ENCODE peak calls at places on chromosomes 12 and 14, in five cellular contexts. X, B, K, D and S are unnamed samples.

GRCh38 chr14:28949503-28949902 is 182.9 kb downstream of the FOXG1 start:
- DNase-seq in X (no peak), B (no peak), K (no peak), D (no peak), S (no peak)

GRCh38 chr12:115998119-115998633 is 279.3 kb downstream of the MED13L start:
- DNase-seq in X (peak), B (peak), K (peak), D (peak), S (peak)

GRCh38 chr12:130179191-130179590 is 16.9 kb downstream of the FZD10 start:
- DNase-seq in X (no peak), B (no peak), K (no peak), D (no peak), S (no peak)

GRCh38 chr12:42568952-42569916 is 20.3 kb downstream of the PRICKLE1 start:
- DNase-seq in X (no peak), B (peak), K (peak), D (no peak), S (peak)

GRCh38 chr14:75476274-75476995 is 45.8 kb upstream of the BATF start:
- DNase-seq in X (peak), B (no peak), K (no peak), D (no peak), S (no peak)

GRCh38 chr14:75138492-75138891 is 11.6 kb upstream of the NEK9 start:
- DNase-seq in X (no peak), B (no peak), K (no peak), D (no peak), S (no peak)

GRCh38 chr12:4164591-4165558 is 108.7 kb upstream of the CCND2 start:
- DNase-seq in X (no peak), B (no peak), K (peak), D (peak), S (peak)

GRCh38 chr12:115449526-115449925 is 765.6 kb upstream of the TBX3 start:
- DNase-seq in X (no peak), B (no peak), K (no peak), D (no peak), S (no peak)

GRCh38 chr14:101858791-101859537 is 97.5 kb downstream of the PPP2R5C start:
- DNase-seq in X (no peak), B (no peak), K (no peak), D (no peak), S (no peak)

GRCh38 chr14:35331605-35332516 is 39.7 kb downstream of the PSMA6 start:
- DNase-seq in X (no peak), B (peak), K (peak), D (no peak), S (peak)

GRCh38 chr14:85853996-85854526 is 324.1 kb downstream of the FLRT2 start:
- DNase-seq in X (no peak), B (no peak), K (peak), D (no peak), S (no peak)

GRCh38 chr12:118060301-118061010 is 523 bp downstream of the WSB2 start:
- DNase-seq in X (peak), B (no peak), K (no peak), D (peak), S (peak)

GRCh38 chr12:84627582-84627981 is 285.0 kb downstream of the SLC6A15 start:
- DNase-seq in X (no peak), B (no peak), K (no peak), D (no peak), S (no peak)

GRCh38 chr14:61561657-61562276 is 133.5 kb upstream of the HIF1A start:
- DNase-seq in X (no peak), B (peak), K (peak), D (no peak), S (no peak)

GRCh38 chr12:7090222-7090998 is 1.8 kb downstream of the C1R start:
- DNase-seq in X (peak), B (no peak), K (peak), D (no peak), S (no peak)

GRCh38 chr12:14256139-14256538 is 109.3 kb upstream of the ATF7IP start:
- DNase-seq in X (no peak), B (no peak), K (peak), D (no peak), S (peak)

GRCh38 chr12:49233842-49234526 is 30.9 kb upstream of the TUBA1C start:
- DNase-seq in X (peak), B (no peak), K (no peak), D (peak), S (peak)

GRCh38 chr14:47276931-47277330 is 398.5 kb downstream of the MDGA2 start:
- DNase-seq in X (no peak), B (no peak), K (no peak), D (no peak), S (no peak)

DNA sequence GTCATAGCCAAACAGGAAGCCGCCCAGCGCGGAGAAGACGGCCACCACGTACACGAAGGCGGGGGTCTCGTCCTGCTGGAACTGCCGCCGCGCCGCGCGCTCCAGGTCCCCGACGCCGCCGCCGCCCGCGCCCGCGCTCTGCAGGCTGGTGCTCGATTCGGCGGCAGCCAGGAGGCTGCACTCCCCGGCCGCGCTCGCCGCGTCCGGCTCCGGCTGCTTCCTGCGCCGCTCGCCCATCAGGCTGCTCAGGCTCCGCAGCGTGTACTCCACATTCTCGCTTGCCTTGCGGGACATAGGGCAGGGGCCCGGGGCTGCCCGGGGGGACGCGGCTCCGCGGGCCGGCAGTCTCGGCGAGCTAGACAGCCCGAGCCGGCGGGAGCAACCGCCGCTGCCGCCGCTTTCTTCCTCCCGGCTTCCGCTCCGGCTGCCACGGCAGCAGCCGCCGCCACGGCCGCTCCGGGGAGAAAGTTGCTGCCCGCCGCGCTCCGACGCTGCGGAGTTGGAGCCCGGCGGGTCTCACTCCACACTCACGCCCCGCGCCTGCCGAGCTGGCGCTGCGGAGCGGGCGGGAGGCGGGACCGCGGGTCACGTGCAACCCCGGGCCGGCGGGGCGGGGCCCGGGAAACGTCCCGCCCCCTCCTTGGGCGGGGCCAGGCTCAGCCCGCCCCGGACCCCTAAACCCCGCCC is at the start of gene SLC2A13:
- DNase-seq in X (peak), B (peak), K (peak), D (peak), S (peak)
- H3K4me3 ChIP-seq in X (peak), B (peak), K (peak), D (peak), S (peak)

DNA sequence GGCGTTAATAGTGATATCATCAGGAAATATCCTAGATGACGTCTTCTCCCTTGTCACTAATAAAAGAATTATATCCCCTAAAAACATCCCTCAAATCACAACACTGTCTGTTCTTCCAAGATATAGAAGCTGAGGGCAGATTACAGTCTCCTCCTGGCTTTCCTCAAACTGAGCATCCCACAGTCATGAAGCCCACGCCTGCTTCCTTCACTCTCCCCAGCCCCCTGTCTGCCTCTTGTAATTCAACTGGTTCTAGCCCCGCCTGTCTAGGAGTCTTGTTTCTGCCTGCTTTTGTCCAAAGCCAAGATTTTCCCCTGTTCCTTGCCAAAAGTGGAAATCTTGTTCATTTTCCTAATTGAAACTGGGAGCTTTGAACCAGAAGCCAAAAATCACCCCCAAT is 36.0 kb upstream of the PWP1 start:
- DNase-seq in X (no peak), B (no peak), K (no peak), D (no peak), S (no peak)
- H3K4me3 ChIP-seq in X (no peak), B (no peak), K (no peak), D (no peak), S (no peak)

GRCh38 chr12:122031342-122032216 is 9.9 kb downstream of the BCL7A start:
- DNase-seq in X (peak), B (no peak), K (peak), D (no peak), S (peak)

GRCh38 chr12:122035292-122035691 is 13.6 kb downstream of the BCL7A start:
- DNase-seq in X (no peak), B (no peak), K (no peak), D (no peak), S (no peak)

GRCh38 chr12:122032570-122032969 is 10.9 kb downstream of the BCL7A start:
- DNase-seq in X (no peak), B (no peak), K (no peak), D (no peak), S (no peak)

GRCh38 chr12:122040579-122041386 is 19.1 kb downstream of the BCL7A start:
- DNase-seq in X (no peak), B (no peak), K (no peak), D (no peak), S (no peak)

GRCh38 chr12:122036153-122036552 is 14.5 kb downstream of the BCL7A start:
- DNase-seq in X (no peak), B (no peak), K (no peak), D (no peak), S (no peak)
- H3K4me3 ChIP-seq in X (no peak), B (no peak), K (no peak), D (no peak), S (no peak)

GRCh38 chr14:68795602-68796417 is 2.9 kb upstream of the ZFP36L1 start:
- DNase-seq in X (peak), B (no peak), K (peak), D (peak), S (peak)

GRCh38 chr14:68796418-68797101 is 3.7 kb upstream of the ZFP36L1 start:
- DNase-seq in X (no peak), B (no peak), K (no peak), D (no peak), S (no peak)

GRCh38 chr14:68798621-68799020 is 5.8 kb upstream of the ZFP36L1 start:
- DNase-seq in X (no peak), B (no peak), K (no peak), D (no peak), S (no peak)

GRCh38 chr14:68794856-68795601 is 2.2 kb upstream of the ZFP36L1 start:
- DNase-seq in X (peak), B (no peak), K (peak), D (peak), S (peak)

GRCh38 chr14:68797180-68797670 is 4.4 kb upstream of the ZFP36L1 start:
- DNase-seq in X (no peak), B (no peak), K (no peak), D (no peak), S (no peak)
- H3K4me3 ChIP-seq in X (no peak), B (no peak), K (no peak), D (no peak), S (no peak)